ENCODE peak calls at places on chromosome 13, in five cellular contexts. Y, H, Z, I and Q are unnamed samples.

GRCh38 chr13:75530536-75530935 is 7.1 kb downstream of the COMMD6 start:
- DNase-seq in Y (no peak), H (no peak), Z (no peak), I (peak; percentile 81), Q (no peak)

GRCh38 chr13:65940720-65941119 is 1289.4 kb downstream of the PCDH9 start:
- DNase-seq in Y (no peak), I (no peak), Z (no peak), H (no peak), Q (no peak)

GRCh38 chr13:90014038-90014437 is 1333.4 kb upstream of the MIR17HG start:
- DNase-seq in Y (no peak), I (no peak), H (no peak), Z (no peak), Q (no peak)

GRCh38 chr13:95298971-95299627 is 2.2 kb downstream of the ABCC4 start:
- DNase-seq in H (peak; percentile 30), Z (no peak), I (no peak), Y (peak; percentile 94), Q (no peak)

GRCh38 chr13:22903925-22904324 is 276.9 kb upstream of the SGCG start:
- DNase-seq in H (peak; percentile 41), Z (no peak), Y (no peak), I (no peak), Q (no peak)

GRCh38 chr13:105466376-105466775 is 1069.1 kb downstream of the EFNB2 start:
- DNase-seq in Y (no peak), Z (no peak), H (no peak), I (no peak), Q (no peak)

GRCh38 chr13:21478881-21479808 is 20.0 kb upstream of the ZDHHC20 start:
- DNase-seq in Z (peak; percentile 47), Y (peak; percentile 81), H (peak; percentile 77), I (peak; percentile 72), Q (no peak)

GRCh38 chr13:40171566-40171965 is 494.9 kb downstream of the FOXO1 start:
- DNase-seq in I (no peak), Y (no peak), H (no peak), Z (no peak), Q (no peak)

GRCh38 chr13:28499579-28499978 is 4.7 kb upstream of the FLT1 start:
- DNase-seq in I (no peak), Z (no peak), Y (peak; percentile 74), H (no peak), Q (no peak)

GRCh38 chr13:106752584-106753202 is 184.8 kb upstream of the ARGLU1 start:
- DNase-seq in Z (no peak), H (no peak), I (no peak), Y (no peak), Q (no peak)

GRCh38 chr13:26656919-26657318 is 99.4 kb downstream of the WASF3 start:
- DNase-seq in I (peak; percentile 24), Y (peak; percentile 82), Z (no peak), H (peak; percentile 5), Q (no peak)

GRCh38 chr13:23609414-23610186 is 39.4 kb downstream of the TNFRSF19 start:
- DNase-seq in Z (no peak), H (no peak), Y (peak; percentile 77), I (no peak), Q (no peak)

GRCh38 chr13:87331178-87331577 is 340.0 kb upstream of the SLITRK5 start:
- DNase-seq in I (no peak), Y (no peak), H (no peak), Z (no peak), Q (no peak)

GRCh38 chr13:98192008-98192407 is 14.9 kb upstream of the RNF113B start:
- DNase-seq in Y (no peak), I (no peak), H (no peak), Z (no peak), Q (no peak)
- TF ChIP-seq MXI1 in Y (no peak), I (no peak), H (no peak), Z (no peak), Q (no peak)

GRCh38 chr13:80684525-80685017 is 343.6 kb upstream of the SPRY2 start:
- DNase-seq in H (no peak), Y (no peak), I (no peak), Z (no peak), Q (no peak)

GRCh38 chr13:80690208-80690607 is 349.3 kb upstream of the SPRY2 start:
- DNase-seq in Z (no peak), I (no peak), H (no peak), Y (no peak), Q (no peak)

GRCh38 chr13:80680786-80681366 is 339.9 kb upstream of the SPRY2 start:
- DNase-seq in H (no peak), I (no peak), Y (no peak), Z (no peak), Q (no peak)

GRCh38 chr13:80685942-80686341 is 345.0 kb upstream of the SPRY2 start:
- DNase-seq in Y (no peak), I (no peak), H (no peak), Z (no peak), Q (no peak)
- TF ChIP-seq MXI1 in Y (no peak), I (no peak), H (no peak), Z (no peak), Q (no peak)

GRCh38 chr13:101511766-101512165 is 59.3 kb downstream of the ITGBL1 start:
- DNase-seq in Y (no peak), H (no peak), Z (no peak), I (no peak), Q (no peak)
- TF ChIP-seq MXI1 in Y (no peak), H (no peak), Z (no peak), I (no peak), Q (no peak)

GRCh38 chr13:80348308-80348707 is 7.4 kb upstream of the SPRY2 start:
- DNase-seq in I (no peak), Y (no peak), Z (no peak), H (no peak), Q (no peak)
- TF ChIP-seq MXI1 in I (no peak), Y (no peak), Z (no peak), H (no peak), Q (no peak)

GRCh38 chr13:98291658-98292057 is 114.6 kb upstream of the RNF113B start:
- DNase-seq in H (no peak), Z (no peak), I (peak; percentile 58), Y (no peak), Q (no peak)

GRCh38 chr13:98293570-98294142 is 116.6 kb upstream of the RNF113B start:
- DNase-seq in H (no peak), Z (no peak), I (no peak), Y (peak; percentile 76), Q (no peak)

GRCh38 chr13:98295371-98295770 is 118.3 kb upstream of the RNF113B start:
- DNase-seq in Z (no peak), H (no peak), Y (peak; percentile 66), I (no peak), Q (no peak)

GRCh38 chr13:98290261-98290660 is 113.2 kb upstream of the RNF113B start:
- DNase-seq in H (no peak), Z (no peak), I (no peak), Y (no peak), Q (no peak)

DNA sequence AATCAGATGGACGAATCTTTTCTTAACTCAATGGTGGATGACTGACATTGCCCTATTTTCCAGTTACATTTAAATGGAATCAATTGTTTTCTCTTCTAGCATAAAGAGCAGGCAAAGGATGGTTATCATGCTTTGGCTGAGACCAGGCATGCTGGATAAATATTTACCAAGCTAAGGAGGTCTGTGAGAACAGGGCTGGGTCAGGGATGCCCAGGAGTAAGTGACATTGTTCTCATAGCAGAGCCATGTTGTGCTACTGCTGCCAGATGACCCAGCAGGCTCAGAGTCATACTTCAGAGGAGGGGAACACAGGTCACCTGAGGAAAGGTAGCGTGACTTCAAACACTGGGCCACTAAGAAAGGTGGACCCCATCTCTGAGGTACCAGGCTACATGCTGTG is 116.0 kb upstream of the RNF113B start:
- DNase-seq in H (no peak), Y (no peak), I (peak; percentile 80), Z (no peak), Q (no peak)
- TF ChIP-seq MXI1 in H (no peak), Y (no peak), I (no peak), Z (no peak), Q (no peak)

GRCh38 chr13:20387441-20387971 is 138.2 kb downstream of the CRYL1 start:
- DNase-seq in Z (no peak), I (no peak), Y (peak; percentile 34), H (no peak), Q (no peak)
- TF ChIP-seq MXI1 in Z (no peak), I (no peak), Y (no peak), H (no peak), Q (no peak)

DNA sequence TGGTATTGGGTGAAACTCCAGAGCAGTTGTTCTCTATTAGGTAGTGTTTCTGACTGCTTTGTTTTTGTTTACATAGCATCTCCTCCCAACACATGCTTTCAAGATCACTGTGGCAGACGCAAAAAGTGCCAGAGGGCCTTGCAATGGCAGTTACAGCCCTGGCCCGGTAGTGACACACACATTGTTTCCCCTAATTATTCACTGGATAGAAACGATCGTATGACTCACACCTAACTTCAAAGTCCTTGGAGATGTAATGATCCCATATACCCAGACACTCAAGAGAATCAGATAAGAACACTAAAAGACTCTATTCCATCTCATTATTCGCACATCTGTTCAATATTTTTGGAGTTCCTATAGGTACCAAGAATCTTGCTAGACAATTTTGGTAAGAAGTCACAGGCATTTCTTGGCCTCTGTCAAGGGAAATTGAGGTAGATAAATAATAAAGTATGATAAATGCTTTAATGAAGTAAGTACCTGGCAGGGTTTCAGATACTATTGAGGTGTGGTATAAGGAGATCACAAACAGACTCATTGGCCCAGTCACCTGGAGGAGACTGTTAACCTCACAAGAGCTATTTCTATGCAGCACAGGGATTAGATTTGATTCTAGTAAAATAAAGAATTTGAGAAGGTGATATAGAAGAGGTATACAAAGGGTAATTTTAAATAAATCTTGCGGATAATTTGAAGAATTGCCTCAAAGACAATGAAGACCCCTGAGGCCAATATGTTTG is 485.3 kb downstream of the SLITRK6 start:
- DNase-seq in Z (peak; percentile 24), H (no peak), Y (peak; percentile 46), I (no peak), Q (no peak)
- TF ChIP-seq MXI1 in Z (no peak), H (no peak), Y (no peak), I (no peak), Q (no peak)

GRCh38 chr13:108060111-108060510 is 155.2 kb downstream of the LIG4 start:
- DNase-seq in Z (no peak), Y (no peak), H (no peak), I (no peak), Q (no peak)
- TF ChIP-seq MXI1 in Z (no peak), Y (no peak), H (no peak), I (no peak), Q (no peak)